ENCODE peak calls at places on chromosomes 4 and X, in five cellular contexts. F is CD4-positive, alpha-beta memory T cell; J is stimulated activated CD8-positive, alpha-beta memory T cell treated with anti-CD3 and anti-CD28 coated beads, Interleukin-2, amount 100 ng/mL, for 48 hours; Y is NCI-H1092; X is cardiac fibroblast. A is an unnamed sample.

GRCh38 chr4:181959121-181959520 is 284.1 kb upstream of the TENM3 start:
- DNase-seq in F (no peak), J (no peak), Y (no peak), X (peak; percentile 89), A (no peak)

GRCh38 chr4:47752214-47752613 is 85.7 kb downstream of the CORIN start:
- DNase-seq in F (no peak), J (no peak), Y (no peak), X (no peak), A (no peak)

GRCh38 chrX:100296183-100296753 is 113.8 kb downstream of the PCDH19 start:
- DNase-seq in F (no peak), J (no peak), Y (no peak), X (no peak), A (no peak)

GRCh38 chr4:20194079-20195013 is 57.4 kb upstream of the SLIT2 start:
- DNase-seq in F (no peak), J (no peak), Y (no peak), X (peak; percentile 91), A (no peak)

GRCh38 chr4:11881364-11881763 is 452.7 kb upstream of the HS3ST1 start:
- DNase-seq in F (no peak), J (no peak), Y (no peak), X (no peak), A (no peak)

GRCh38 chr4:1460967-1461868 is 55.0 kb upstream of the NKX1-1 start:
- DNase-seq in F (no peak), J (no peak), Y (no peak), X (no peak), A (no peak)

GRCh38 chr4:25908491-25908901 is 5.5 kb upstream of the SMIM20 start:
- DNase-seq in F (no peak), J (no peak), Y (no peak), X (peak; percentile 90), A (no peak)

GRCh38 chr4:94298725-94299252 is 43.8 kb downstream of the HPGDS start:
- DNase-seq in F (no peak), J (no peak), Y (no peak), X (no peak), A (no peak)

GRCh38 chr4:161252520-161253141 is 911.2 kb downstream of the FSTL5 start:
- DNase-seq in F (no peak), J (no peak), Y (peak; percentile 15), X (peak; percentile 23), A (no peak)

GRCh38 chr4:20272411-20272872 is 20.7 kb downstream of the SLIT2 start:
- DNase-seq in F (no peak), J (no peak), Y (no peak), X (peak; percentile 54), A (no peak)

GRCh38 chrX:35166023-35166422 is 223.4 kb downstream of the FAM47B start:
- DNase-seq in F (no peak), J (no peak), Y (no peak), X (no peak), A (no peak)

GRCh38 chr4:99946346-99947189 is at the start of gene DNAJB14:
- DNase-seq in F (peak; percentile 86), J (peak; percentile 72), Y (peak; percentile 45), X (peak; percentile 74), A (peak; percentile 64)

GRCh38 chr4:127856485-127857447 is 23.9 kb upstream of the PLK4 start:
- DNase-seq in F (no peak), J (no peak), Y (no peak), X (peak; percentile 93), A (no peak)

GRCh38 chr4:1251773-1252066 is 2.8 kb upstream of the CTBP1 start:
- DNase-seq in F (no peak), J (no peak), Y (no peak), X (no peak), A (no peak)

GRCh38 chr4:81052119-81053068 is 21.9 kb downstream of the BMP3 start:
- DNase-seq in F (peak; percentile 39), J (no peak), Y (peak; percentile 38), X (peak; percentile 69), A (peak; percentile 27)

GRCh38 chr4:26406346-26406975 is 83.8 kb downstream of the CCKAR start:
- DNase-seq in F (no peak), J (no peak), Y (no peak), X (peak; percentile 36), A (no peak)

A was measured in prostate gland.